ENCODE peak calls at places on chromosome 7, in eight cellular contexts. One of them, this sample, is unnamed.
A peak's percentile ranks its signal among the peaks of the same experiment; 100 is the strongest.

GRCh38 chr7:33101916-33102315 is 7.3 kb downstream of the RP9 start:
- DNase-seq in GM23248: no peak
- DNase-seq in GM23338: no peak
- DNase-seq in OCI-LY7: no peak
- DNase-seq in MM.1S: no peak
- DNase-seq in PC-3: no peak
- DNase-seq in hepatocyte: no peak
- DNase-seq in neural progenitor cell: no peak
- DNase-seq in this sample: no peak

GRCh38 chr7:123571684-123572083 is 14.1 kb upstream of the NDUFA5 start:
- DNase-seq in GM23248: no peak
- DNase-seq in GM23338: no peak
- DNase-seq in OCI-LY7: no peak
- DNase-seq in MM.1S: no peak
- DNase-seq in PC-3: no peak
- DNase-seq in hepatocyte: no peak
- DNase-seq in neural progenitor cell: no peak
- DNase-seq in this sample: no peak

GRCh38 chr7:140702774-140703173 is 6.3 kb downstream of the NDUFB2 start:
- DNase-seq in GM23248: no peak
- DNase-seq in GM23338: no peak
- DNase-seq in OCI-LY7: no peak
- DNase-seq in MM.1S: no peak
- DNase-seq in PC-3: no peak
- DNase-seq in hepatocyte: no peak
- DNase-seq in neural progenitor cell: no peak
- DNase-seq in this sample: no peak

GRCh38 chr7:108570146-108570755 is 577 bp downstream of the DNAJB9 start:
- DNase-seq in GM23248: peak; percentile 77
- DNase-seq in GM23338: peak; percentile 43
- DNase-seq in OCI-LY7: peak; percentile 58
- DNase-seq in MM.1S: peak; percentile 77
- DNase-seq in PC-3: peak; percentile 46
- DNase-seq in hepatocyte: peak; percentile 73
- DNase-seq in neural progenitor cell: peak; percentile 64
- DNase-seq in this sample: peak; percentile 64

GRCh38 chr7:155324918-155325235 is 27.2 kb downstream of the INSIG1 start:
- DNase-seq in GM23248: no peak
- DNase-seq in GM23338: no peak
- DNase-seq in OCI-LY7: no peak
- DNase-seq in MM.1S: no peak
- DNase-seq in PC-3: no peak
- DNase-seq in hepatocyte: no peak
- DNase-seq in neural progenitor cell: no peak
- DNase-seq in this sample: no peak

GRCh38 chr7:54546986-54547314 is 4.8 kb downstream of the VSTM2A start:
- DNase-seq in GM23248: peak; percentile 2
- DNase-seq in GM23338: no peak
- DNase-seq in OCI-LY7: no peak
- DNase-seq in MM.1S: no peak
- DNase-seq in PC-3: no peak
- DNase-seq in hepatocyte: no peak
- DNase-seq in neural progenitor cell: no peak
- DNase-seq in this sample: no peak

GRCh38 chr7:86708334-86708733 is 64.6 kb downstream of the GRM3 start:
- DNase-seq in GM23248: no peak
- DNase-seq in GM23338: peak; percentile 37
- DNase-seq in OCI-LY7: no peak
- DNase-seq in MM.1S: no peak
- DNase-seq in PC-3: no peak
- DNase-seq in hepatocyte: no peak
- DNase-seq in neural progenitor cell: peak; percentile 56
- DNase-seq in this sample: no peak

GRCh38 chr7:13411641-13412040 is 577.8 kb downstream of the ETV1 start:
- DNase-seq in GM23248: no peak
- DNase-seq in GM23338: no peak
- DNase-seq in OCI-LY7: no peak
- DNase-seq in MM.1S: no peak
- DNase-seq in PC-3: no peak
- DNase-seq in hepatocyte: no peak
- DNase-seq in neural progenitor cell: peak; percentile 18
- DNase-seq in this sample: no peak

GRCh38 chr7:101664390-101664789 is 35.3 kb upstream of the MYL10 start:
- DNase-seq in GM23248: no peak
- DNase-seq in GM23338: peak; percentile 90
- DNase-seq in OCI-LY7: no peak
- DNase-seq in MM.1S: no peak
- DNase-seq in PC-3: no peak
- DNase-seq in hepatocyte: no peak
- DNase-seq in neural progenitor cell: peak; percentile 53
- DNase-seq in this sample: no peak

GRCh38 chr7:140841316-140841715 is 83.4 kb downstream of the BRAF start:
- DNase-seq in GM23248: no peak
- DNase-seq in GM23338: no peak
- DNase-seq in OCI-LY7: no peak
- DNase-seq in MM.1S: no peak
- DNase-seq in PC-3: no peak
- DNase-seq in hepatocyte: no peak
- DNase-seq in neural progenitor cell: no peak
- DNase-seq in this sample: no peak

GRCh38 chr7:101164071-101164840 is 1.1 kb downstream of the VGF start:
- DNase-seq in GM23248: peak; percentile 86
- DNase-seq in GM23338: peak; percentile 83
- DNase-seq in OCI-LY7: no peak
- DNase-seq in MM.1S: no peak
- DNase-seq in PC-3: peak; percentile 56
- DNase-seq in hepatocyte: peak; percentile 79
- DNase-seq in neural progenitor cell: peak; percentile 89
- DNase-seq in this sample: peak; percentile 53

GRCh38 chr7:151248191-151249033 is at the start of gene SMARCD3:
- DNase-seq in GM23248: peak; percentile 73
- DNase-seq in GM23338: peak; percentile 73
- DNase-seq in OCI-LY7: peak; percentile 61
- DNase-seq in MM.1S: no peak
- DNase-seq in PC-3: peak; percentile 25
- DNase-seq in hepatocyte: peak; percentile 88
- DNase-seq in neural progenitor cell: peak; percentile 94
- DNase-seq in this sample: peak; percentile 93

GRCh38 chr7:97971120-97971989 is 18.6 kb downstream of the OCM2 start:
- DNase-seq in GM23248: peak; percentile 45
- DNase-seq in GM23338: peak; percentile 42
- DNase-seq in OCI-LY7: peak; percentile 63
- DNase-seq in MM.1S: peak; percentile 33
- DNase-seq in PC-3: peak; percentile 19
- DNase-seq in hepatocyte: peak; percentile 29
- DNase-seq in neural progenitor cell: peak; percentile 14
- DNase-seq in this sample: peak; percentile 55

GRCh38 chr7:157312941-157313340 is 23.9 kb upstream of the DNAJB6 start:
- DNase-seq in GM23248: no peak
- DNase-seq in GM23338: no peak
- DNase-seq in OCI-LY7: no peak
- DNase-seq in MM.1S: no peak
- DNase-seq in PC-3: no peak
- DNase-seq in hepatocyte: no peak
- DNase-seq in neural progenitor cell: no peak
- DNase-seq in this sample: no peak

GRCh38 chr7:13104128-13104527 is 416.7 kb downstream of the ARL4A start:
- DNase-seq in GM23248: no peak
- DNase-seq in GM23338: no peak
- DNase-seq in OCI-LY7: no peak
- DNase-seq in MM.1S: no peak
- DNase-seq in PC-3: peak; percentile 20
- DNase-seq in hepatocyte: no peak
- DNase-seq in neural progenitor cell: no peak
- DNase-seq in this sample: no peak

DNA sequence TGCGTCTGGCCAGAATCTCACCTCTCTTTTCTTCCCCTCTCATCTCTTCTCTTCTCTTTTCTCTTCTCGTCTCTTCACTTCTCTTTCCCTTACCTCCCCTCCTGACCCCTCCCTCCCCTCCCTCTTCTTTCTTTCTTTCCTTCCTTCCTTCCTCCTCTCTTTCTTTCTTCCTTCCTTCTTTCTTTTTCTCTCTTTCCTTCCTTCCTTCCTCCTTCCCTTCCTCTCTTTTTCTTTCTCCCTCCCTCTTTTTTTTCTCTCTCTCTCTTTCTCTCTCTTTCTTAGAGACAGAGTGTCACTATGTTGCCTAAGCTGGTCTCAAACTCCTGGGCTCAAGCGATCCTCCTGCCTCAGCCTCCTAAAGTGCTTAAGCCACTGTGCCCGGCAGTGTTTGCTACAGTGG is 4.6 kb upstream of the GTF2IRD1 start:
- DNase-seq in GM23248: no peak
- DNase-seq in GM23338: no peak
- DNase-seq in OCI-LY7: no peak
- DNase-seq in MM.1S: no peak
- DNase-seq in PC-3: no peak
- DNase-seq in hepatocyte: no peak
- DNase-seq in neural progenitor cell: no peak
- DNase-seq in this sample: no peak
- TF ChIP-seq EZH2phosphoT487 in GM23248: no peak
- TF ChIP-seq EZH2phosphoT487 in GM23338: no peak
- TF ChIP-seq EZH2phosphoT487 in OCI-LY7: no peak
- TF ChIP-seq EZH2phosphoT487 in MM.1S: no peak
- TF ChIP-seq EZH2phosphoT487 in PC-3: no peak
- TF ChIP-seq EZH2phosphoT487 in hepatocyte: no peak
- TF ChIP-seq EZH2phosphoT487 in neural progenitor cell: no peak
- TF ChIP-seq EZH2phosphoT487 in this sample: no peak

GRCh38 chr7:142438235-142438922 is 180.5 kb upstream of the PRSS58 start:
- DNase-seq in GM23248: peak; percentile 70
- DNase-seq in GM23338: peak; percentile 93
- DNase-seq in OCI-LY7: peak; percentile 33
- DNase-seq in MM.1S: peak; percentile 66
- DNase-seq in PC-3: peak; percentile 71
- DNase-seq in hepatocyte: peak; percentile 34
- DNase-seq in neural progenitor cell: peak; percentile 77
- DNase-seq in this sample: peak; percentile 61
- TF ChIP-seq EZH2phosphoT487 in GM23248: no peak
- TF ChIP-seq EZH2phosphoT487 in GM23338: no peak
- TF ChIP-seq EZH2phosphoT487 in OCI-LY7: no peak
- TF ChIP-seq EZH2phosphoT487 in MM.1S: no peak
- TF ChIP-seq EZH2phosphoT487 in PC-3: no peak
- TF ChIP-seq EZH2phosphoT487 in hepatocyte: no peak
- TF ChIP-seq EZH2phosphoT487 in neural progenitor cell: no peak
- TF ChIP-seq EZH2phosphoT487 in this sample: no peak

GRCh38 chr7:90677742-90678439 is 81.8 kb downstream of the CDK14 start:
- DNase-seq in GM23248: peak; percentile 23
- DNase-seq in GM23338: peak; percentile 16
- DNase-seq in OCI-LY7: no peak
- DNase-seq in MM.1S: no peak
- DNase-seq in PC-3: peak; percentile 62
- DNase-seq in hepatocyte: no peak
- DNase-seq in neural progenitor cell: peak; percentile 16
- DNase-seq in this sample: no peak
- TF ChIP-seq EZH2phosphoT487 in GM23248: no peak
- TF ChIP-seq EZH2phosphoT487 in GM23338: no peak
- TF ChIP-seq EZH2phosphoT487 in OCI-LY7: no peak
- TF ChIP-seq EZH2phosphoT487 in MM.1S: no peak
- TF ChIP-seq EZH2phosphoT487 in PC-3: no peak
- TF ChIP-seq EZH2phosphoT487 in hepatocyte: no peak
- TF ChIP-seq EZH2phosphoT487 in neural progenitor cell: no peak
- TF ChIP-seq EZH2phosphoT487 in this sample: no peak

GRCh38 chr7:37341033-37341630 is 107.5 kb downstream of the ELMO1 start:
- DNase-seq in GM23248: no peak
- DNase-seq in GM23338: no peak
- DNase-seq in OCI-LY7: peak; percentile 44
- DNase-seq in MM.1S: peak; percentile 53
- DNase-seq in PC-3: no peak
- DNase-seq in hepatocyte: no peak
- DNase-seq in neural progenitor cell: no peak
- DNase-seq in this sample: no peak

GRCh38 chr7:37344886-37345579 is 103.6 kb downstream of the ELMO1 start:
- DNase-seq in GM23248: no peak
- DNase-seq in GM23338: no peak
- DNase-seq in OCI-LY7: peak; percentile 60
- DNase-seq in MM.1S: peak; percentile 81
- DNase-seq in PC-3: no peak
- DNase-seq in hepatocyte: no peak
- DNase-seq in neural progenitor cell: peak; percentile 59
- DNase-seq in this sample: peak; percentile 39

GRCh38 chr7:37346761-37347160 is 101.9 kb downstream of the ELMO1 start:
- DNase-seq in GM23248: no peak
- DNase-seq in GM23338: no peak
- DNase-seq in OCI-LY7: no peak
- DNase-seq in MM.1S: no peak
- DNase-seq in PC-3: no peak
- DNase-seq in hepatocyte: no peak
- DNase-seq in neural progenitor cell: peak; percentile 28
- DNase-seq in this sample: no peak

GRCh38 chr7:37342170-37342569 is 106.5 kb downstream of the ELMO1 start:
- DNase-seq in GM23248: no peak
- DNase-seq in GM23338: no peak
- DNase-seq in OCI-LY7: no peak
- DNase-seq in MM.1S: no peak
- DNase-seq in PC-3: no peak
- DNase-seq in hepatocyte: no peak
- DNase-seq in neural progenitor cell: no peak
- DNase-seq in this sample: no peak

DNA sequence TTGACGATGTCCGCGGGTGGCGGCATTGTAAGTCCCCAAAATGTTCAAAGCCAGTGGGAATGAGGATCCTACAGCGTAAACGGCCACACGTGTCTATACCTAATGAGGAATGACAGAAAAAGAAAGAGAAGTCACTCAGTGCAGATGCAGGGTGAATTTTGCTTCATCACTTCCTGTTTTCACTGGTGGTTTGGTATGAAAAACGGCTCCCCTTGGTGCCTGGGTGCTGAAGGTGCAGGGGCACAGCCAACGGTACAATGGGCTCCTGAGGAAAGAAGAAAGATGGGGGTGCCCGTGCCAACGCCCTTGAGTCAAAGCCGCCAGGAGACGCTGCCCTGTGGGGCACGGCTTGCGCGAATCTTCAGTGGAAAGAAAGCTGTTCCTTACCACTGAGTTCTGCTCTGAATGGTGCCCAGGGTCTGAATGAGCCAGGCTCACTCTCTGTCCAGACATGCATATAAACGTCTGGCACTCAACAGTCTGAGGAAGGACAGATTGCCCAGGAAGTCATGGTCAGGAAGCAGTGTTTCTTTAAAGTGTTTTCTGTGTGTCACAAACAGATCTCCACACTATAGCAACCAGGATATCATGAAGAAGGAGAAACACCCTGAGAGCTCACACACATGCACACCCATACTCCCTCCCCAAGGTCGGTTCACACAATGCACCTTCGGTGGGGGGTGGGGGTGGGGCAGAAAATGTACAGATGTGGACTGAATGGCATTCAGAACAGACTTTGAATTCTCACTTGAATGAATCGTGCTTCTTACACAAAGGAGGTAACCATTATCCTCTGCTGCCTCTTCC is 105.8 kb downstream of the ELMO1 start:
- DNase-seq in GM23248: no peak
- DNase-seq in GM23338: no peak
- DNase-seq in OCI-LY7: peak; percentile 89
- DNase-seq in MM.1S: peak; percentile 82
- DNase-seq in PC-3: no peak
- DNase-seq in hepatocyte: no peak
- DNase-seq in neural progenitor cell: no peak
- DNase-seq in this sample: peak; percentile 66
- TF ChIP-seq EZH2phosphoT487 in GM23248: no peak
- TF ChIP-seq EZH2phosphoT487 in GM23338: no peak
- TF ChIP-seq EZH2phosphoT487 in OCI-LY7: no peak
- TF ChIP-seq EZH2phosphoT487 in MM.1S: no peak
- TF ChIP-seq EZH2phosphoT487 in PC-3: no peak
- TF ChIP-seq EZH2phosphoT487 in hepatocyte: no peak
- TF ChIP-seq EZH2phosphoT487 in neural progenitor cell: no peak
- TF ChIP-seq EZH2phosphoT487 in this sample: no peak